ENCODE peak calls at places on chromosome 7, in seven cellular contexts. J is GM12878, D is H1, Y is GM12891, P is SK-N-SH, T is K562, L is GM12892. X is an unnamed sample.

GRCh38 chr7:17584822-17585221 is 286.4 kb downstream of the AHR start:
- DNase-seq in Y (no peak), D (no peak), L (no peak), T (no peak), P (no peak), J (no peak), X (no peak)

GRCh38 chr7:31540786-31541185 is 26.9 kb downstream of the ITPRID1 start:
- DNase-seq in P (no peak), L (no peak), D (no peak), T (no peak), Y (no peak), J (no peak), X (no peak)

GRCh38 chr7:4791738-4792536 is 16.5 kb downstream of the AP5Z1 start:
- DNase-seq in Y (peak), L (no peak), P (peak), J (no peak), T (peak), D (peak), X (peak)

GRCh38 chr7:123958186-123958703 is 33.2 kb downstream of the SPAM1 start:
- DNase-seq in T (no peak), P (no peak), Y (no peak), D (no peak), J (no peak), L (no peak), X (no peak)

GRCh38 chr7:26490631-26491624 is 199.3 kb downstream of the SNX10 start:
- DNase-seq in D (no peak), P (peak), T (no peak), J (no peak), Y (no peak), L (no peak), X (no peak)

GRCh38 chr7:105205592-105206211 is 183.0 kb downstream of the SRPK2 start:
- DNase-seq in Y (no peak), J (no peak), D (no peak), L (no peak), P (no peak), T (no peak), X (no peak)

GRCh38 chr7:98051118-98051744 is 55.4 kb upstream of the LMTK2 start:
- DNase-seq in P (peak), D (peak), Y (peak), T (peak), L (no peak), J (no peak), X (peak)

GRCh38 chr7:149885191-149886017 is 11.6 kb downstream of the ATP6V0E2 start:
- DNase-seq in P (no peak), L (no peak), T (no peak), D (peak), Y (no peak), J (no peak), X (peak)

GRCh38 chr7:596071-596818 is 76.6 kb upstream of the PDGFA start:
- DNase-seq in T (no peak), L (no peak), D (no peak), P (no peak), Y (no peak), J (no peak), X (no peak)

GRCh38 chr7:155383756-155384491 is 74.0 kb upstream of the EN2 start:
- DNase-seq in P (no peak), L (no peak), T (no peak), J (no peak), Y (no peak), D (no peak), X (peak)

GRCh38 chr7:157674715-157675426 is 338.1 kb downstream of the DNAJB6 start:
- DNase-seq in L (no peak), D (no peak), J (no peak), P (no peak), T (no peak), Y (no peak), X (no peak)

GRCh38 chr7:112302566-112302965 is 96.1 kb downstream of the ZNF277 start:
- DNase-seq in L (no peak), D (no peak), P (no peak), T (no peak), J (no peak), Y (no peak), X (peak)

GRCh38 chr7:80372415-80372814 is 139.4 kb downstream of the GNAT3 start:
- DNase-seq in D (no peak), L (no peak), Y (no peak), T (no peak), P (no peak), J (no peak), X (no peak)

GRCh38 chr7:116543664-116544063 is 18.8 kb downstream of the CAV1 start:
- DNase-seq in J (no peak), Y (no peak), P (no peak), T (no peak), L (no peak), D (no peak), X (no peak)

GRCh38 chr7:16028103-16028502 is 341.6 kb upstream of the MEOX2 start:
- DNase-seq in J (no peak), D (no peak), L (no peak), Y (no peak), P (no peak), T (no peak), X (no peak)

GRCh38 chr7:2242541-2243482 is 786 bp downstream of the NUDT1 start:
- DNase-seq in T (peak), J (no peak), D (no peak), P (no peak), L (no peak), Y (no peak), X (peak)

GRCh38 chr7:157815061-157816022 is 478.5 kb downstream of the DNAJB6 start:
- DNase-seq in T (no peak), P (no peak), Y (no peak), L (no peak), J (no peak), D (no peak), X (no peak)

GRCh38 chr7:118214051-118214832 is 10.3 kb upstream of the ANKRD7 start:
- DNase-seq in D (no peak), Y (peak), J (peak), P (peak), T (no peak), L (peak), X (no peak)

GRCh38 chr7:68744036-68744435 is 854.2 kb upstream of the AUTS2 start:
- DNase-seq in J (no peak), Y (no peak), D (no peak), T (no peak), P (no peak), L (no peak), X (no peak)

GRCh38 chr7:72099784-72100183 is 312.4 kb downstream of the CALN1 start:
- DNase-seq in Y (no peak), J (no peak), P (no peak), D (no peak), T (no peak), L (no peak), X (no peak)

GRCh38 chr7:88302486-88302885 is 4.2 kb downstream of the STEAP4 start:
- DNase-seq in T (no peak), Y (no peak), P (no peak), J (no peak), D (no peak), L (no peak), X (no peak)

GRCh38 chr7:26898917-26899316 is 34.5 kb upstream of the SKAP2 start:
- DNase-seq in J (no peak), D (no peak), T (no peak), P (no peak), L (no peak), Y (no peak), X (no peak)

GRCh38 chr7:93902777-93903423 is 3.5 kb upstream of the GNGT1 start:
- DNase-seq in T (peak), J (no peak), Y (no peak), D (no peak), L (no peak), P (peak), X (peak)

GRCh38 chr7:82542665-82543064 is 99.1 kb upstream of the CACNA2D1 start:
- DNase-seq in P (no peak), D (no peak), J (no peak), T (no peak), L (no peak), Y (no peak), X (no peak)
- TF ChIP-seq TAF1 in P (no peak), D (no peak), J (no peak), T (no peak), L (no peak), Y (no peak), X (no peak)

GRCh38 chr7:47326808-47327207 is 255.1 kb downstream of the TNS3 start:
- DNase-seq in J (no peak), T (no peak), L (no peak), P (peak), Y (no peak), D (no peak), X (no peak)
- TF ChIP-seq TAF1 in J (no peak), T (no peak), L (no peak), P (no peak), Y (no peak), D (no peak), X (no peak)

GRCh38 chr7:107312418-107312817 is 143.6 kb downstream of the HBP1 start:
- DNase-seq in T (no peak), P (no peak), D (no peak), J (no peak), Y (no peak), L (no peak), X (no peak)
- TF ChIP-seq TAF1 in T (no peak), P (no peak), D (no peak), J (no peak), Y (no peak), L (no peak), X (no peak)

GRCh38 chr7:130566898-130567280 is 75.0 kb downstream of the MEST start:
- DNase-seq in P (no peak), Y (no peak), L (no peak), T (no peak), J (no peak), D (no peak), X (no peak)

GRCh38 chr7:130560972-130561371 is 69.1 kb downstream of the MEST start:
- DNase-seq in D (peak), L (peak), Y (peak), T (peak), J (peak), P (no peak), X (peak)

DNA sequence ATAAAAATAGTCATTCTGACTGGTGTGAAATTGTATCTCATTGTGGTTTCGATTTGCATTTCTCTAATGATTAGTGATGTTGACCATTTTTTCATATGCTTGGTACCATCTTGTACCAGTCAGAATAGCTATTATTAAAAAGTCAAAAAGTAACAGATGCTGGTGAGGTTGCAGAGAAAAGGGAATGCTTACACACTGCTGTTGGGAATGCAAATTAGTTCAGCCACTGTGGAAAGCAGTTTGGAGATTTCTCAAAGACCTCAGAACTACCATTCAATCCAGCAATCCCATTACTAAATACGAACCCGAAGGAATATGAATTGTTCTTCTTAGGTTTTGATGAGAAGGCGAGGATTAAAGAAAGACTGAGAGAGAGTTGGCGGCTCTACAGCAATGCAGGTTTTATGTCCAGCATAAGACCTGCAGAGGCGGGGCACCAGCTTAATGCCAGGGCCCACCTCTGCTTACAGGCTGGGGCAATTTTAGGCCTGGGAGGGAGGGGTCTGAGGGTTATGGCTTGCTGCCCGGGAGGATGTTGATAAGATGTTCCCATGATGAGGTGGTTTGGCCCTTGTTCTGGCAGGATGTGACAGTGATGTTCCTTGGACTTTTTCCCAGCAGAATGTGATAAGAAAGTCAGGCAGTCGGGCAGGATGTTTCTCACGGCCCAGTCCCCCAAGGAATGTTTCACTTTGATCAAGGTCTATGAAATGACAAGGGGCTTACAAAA is 74.4 kb downstream of the MEST start:
- DNase-seq in J (no peak), L (no peak), T (peak), Y (no peak), P (no peak), D (no peak), X (no peak)
- TF ChIP-seq TAF1 in J (no peak), L (no peak), T (no peak), Y (no peak), P (no peak), D (no peak), X (no peak)

X was measured in HepG2.